ENCODE peak calls at places on chromosomes 13 and 19, in nine cellular contexts. Y is retinal pigment epithelial cell; E is GM12878; B is kidney glomerular epithelial cell; U is stimulated activated CD4-positive, alpha-beta T cell treated with anti-CD3 and anti-CD28 coated beads, Interleukin-2, amount 100 ng/mL, for 24 hours; I is small intestine; R is skeletal muscle cell; G is NCI-H748 treated with DMSO at 0.1 percent for 48 hours; S is fibroblast of pulmonary artery. W is an unnamed sample.

GRCh38 chr13:100484708-100485107 is 103.9 kb downstream of the GGACT start:
- DNase-seq in R (no peak), I (peak; percentile 2), Y (no peak), U (no peak), S (no peak), B (no peak), E (no peak), G (no peak), W (peak; percentile 69)

GRCh38 chr13:29545988-29546387 is 49.5 kb downstream of the SLC7A1 start:
- DNase-seq in G (no peak), I (no peak), S (no peak), R (no peak), B (no peak), Y (no peak), E (no peak), U (no peak), W (no peak)

GRCh38 chr19:13883665-13884064 is 6.7 kb downstream of the NANOS3 start:
- DNase-seq in R (no peak), Y (no peak), U (no peak), I (no peak), G (no peak), E (no peak), B (no peak), S (no peak), W (no peak)

GRCh38 chr13:114080739-114081561 is 51.5 kb downstream of the RASA3 start:
- DNase-seq in S (no peak), R (no peak), E (no peak), U (no peak), G (no peak), Y (no peak), B (no peak), I (no peak), W (no peak)

GRCh38 chr13:61954092-61954491 is 538.4 kb upstream of the PCDH20 start:
- DNase-seq in E (no peak), B (peak; percentile 44), Y (peak; percentile 17), G (peak; percentile 48), U (no peak), S (peak; percentile 49), I (peak; percentile 35), R (peak; percentile 1), W (no peak)

GRCh38 chr19:42098781-42099180 is 22.8 kb downstream of the ZNF574 start:
- DNase-seq in I (no peak), G (no peak), U (no peak), E (no peak), Y (no peak), S (no peak), B (no peak), R (no peak), W (no peak)

GRCh38 chr13:56424246-56424645 is 716.5 kb upstream of the PRR20A start:
- DNase-seq in Y (no peak), B (no peak), G (no peak), U (no peak), E (no peak), R (no peak), I (no peak), S (no peak), W (no peak)

GRCh38 chr19:3276341-3276799 is 51.9 kb downstream of the CELF5 start:
- DNase-seq in I (peak; percentile 52), G (peak; percentile 92), Y (no peak), S (no peak), R (no peak), E (no peak), B (no peak), U (peak; percentile 41), W (peak; percentile 78)

GRCh38 chr13:101127741-101128353 is 288.5 kb downstream of the NALCN start:
- DNase-seq in R (no peak), I (peak; percentile 30), B (peak; percentile 56), S (peak; percentile 67), U (no peak), G (peak; percentile 77), E (no peak), Y (no peak), W (no peak)

W was measured in colonic mucosa.